ENCODE peak calls at places on chromosomes 1 and 21, in five cellular contexts. O is tibial nerve, A is SK-N-SH, I is esophagus muscularis mucosa, F is transverse colon. Y is an unnamed sample. For H3K4me1, the result is how much of the 10 kb centered on the place peaks cover.

GRCh38 chr21:46368533-46369285 is 44.8 kb downstream of the PCNT start:
- DNase-seq in O (no peak), F (no peak), I (no peak), A (no peak), Y (no peak)

GRCh38 chr1:160046494-160047115 is 14.8 kb upstream of the PIGM start:
- DNase-seq in A (peak), O (peak), F (peak), I (no peak), Y (peak)

GRCh38 chr1:153352523-153352922 is 3.9 kb upstream of the PGLYRP4 start:
- DNase-seq in A (peak), O (no peak), I (peak), F (peak), Y (peak)

GRCh38 chr1:182286761-182287160 is 104.8 kb downstream of the GLUL start:
- DNase-seq in O (no peak), A (no peak), I (no peak), F (no peak), Y (no peak)

GRCh38 chr1:167093863-167094516 is at the start of gene STYXL2:
- DNase-seq in I (no peak), O (no peak), A (no peak), F (no peak), Y (no peak)

GRCh38 chr21:42452401-42453018 is 43.5 kb downstream of the RSPH1 start:
- DNase-seq in A (no peak), O (no peak), F (no peak), I (no peak), Y (no peak)

GRCh38 chr21:27108228-27108627 is 141.3 kb upstream of the ADAMTS5 start:
- DNase-seq in O (no peak), A (peak), F (no peak), I (no peak), Y (no peak)

GRCh38 chr1:224565186-224565585 is 50.9 kb upstream of the CNIH3 start:
- DNase-seq in F (no peak), I (peak), A (no peak), O (no peak), Y (no peak)

GRCh38 chr1:104780470-104781078 is 1030.9 kb downstream of the AMY1C start:
- DNase-seq in A (peak), I (no peak), O (no peak), F (no peak), Y (no peak)

DNA sequence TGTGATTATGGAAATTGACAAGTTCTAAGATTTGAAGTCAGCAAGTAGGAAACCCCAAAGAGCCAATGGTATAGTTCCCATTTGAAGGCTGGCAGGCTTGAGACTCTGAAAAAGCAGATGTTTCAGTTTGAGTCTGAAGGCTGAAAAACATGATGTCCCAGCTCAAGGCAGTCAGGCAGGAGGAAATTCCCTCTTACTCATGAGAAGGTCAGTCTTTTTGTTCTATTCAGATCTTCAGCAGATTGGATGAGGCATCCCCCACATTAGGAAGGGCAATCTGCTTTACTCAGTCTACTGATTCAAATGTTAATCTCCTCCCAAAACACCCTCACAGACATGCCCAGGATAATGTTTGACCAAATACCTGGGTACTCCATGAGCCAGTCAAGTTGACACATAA is 372.5 kb upstream of the ST6GALNAC5 start:
- DNase-seq in I (no peak), A (no peak), F (no peak), O (no peak), Y (no peak)
- H3K27ac ChIP-seq in I (no peak), A (no peak), F (no peak), O (no peak), Y (no peak)

DNA sequence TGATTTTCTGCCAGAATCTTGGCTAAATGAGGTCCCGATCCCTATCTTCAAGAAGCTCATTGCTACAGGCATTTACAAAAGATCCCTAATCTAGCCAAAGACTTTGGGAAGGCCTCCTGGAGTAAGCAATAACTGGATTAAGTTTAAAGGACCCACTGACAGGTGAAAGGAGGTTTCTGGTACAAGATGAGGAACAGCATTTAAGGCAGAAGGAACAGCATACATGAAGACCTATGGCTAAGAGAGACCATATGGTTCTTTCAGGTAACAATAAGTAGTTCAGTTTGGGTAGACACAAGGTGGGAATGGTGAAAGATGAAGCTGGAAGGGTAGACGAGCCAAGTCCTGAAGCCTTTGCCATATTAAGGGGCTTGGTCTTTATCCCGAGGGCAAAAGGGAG is 27.8 kb downstream of the SHISAL2A start:
- DNase-seq in A (no peak), O (no peak), F (no peak), I (no peak), Y (no peak)
- H3K4me1 ChIP-seq in A (under half), O (under half), F (under half), I (under half), Y (under half)

GRCh38 chr1:13703128-13703513 is 3.1 kb downstream of the PRDM2 start:
- DNase-seq in O (no peak), F (no peak), I (no peak), A (no peak), Y (no peak)

GRCh38 chr1:13700521-13701273 is 709 bp downstream of the PRDM2 start:
- DNase-seq in F (peak), I (no peak), O (no peak), A (no peak), Y (peak)

GRCh38 chr1:13701274-13701650 is 1.3 kb downstream of the PRDM2 start:
- DNase-seq in F (no peak), A (no peak), I (no peak), O (no peak), Y (no peak)

GRCh38 chr1:13703558-13704485 is 3.8 kb downstream of the PRDM2 start:
- DNase-seq in A (no peak), F (no peak), O (no peak), I (no peak), Y (no peak)

GRCh38 chr1:13702425-13703127 is 2.6 kb downstream of the PRDM2 start:
- DNase-seq in I (no peak), O (no peak), A (no peak), F (peak), Y (no peak)
- TF ChIP-seq EP300 in I (no peak), O (no peak), A (no peak), F (no peak), Y (no peak)

GRCh38 chr1:92995420-92996130 is 34.3 kb upstream of the DIPK1A start:
- DNase-seq in I (peak), A (no peak), F (peak), O (no peak), Y (no peak)
- H3K27ac ChIP-seq in I (no peak), A (no peak), F (peak), O (no peak), Y (no peak)

GRCh38 chr1:39173119-39173994 is 31.1 kb upstream of the MACF1 start:
- DNase-seq in O (no peak), A (no peak), I (no peak), F (no peak), Y (no peak)
- H3K4me1 ChIP-seq in O (under half), A (under half), I (half or more), F (half or more), Y (under half)

DNA sequence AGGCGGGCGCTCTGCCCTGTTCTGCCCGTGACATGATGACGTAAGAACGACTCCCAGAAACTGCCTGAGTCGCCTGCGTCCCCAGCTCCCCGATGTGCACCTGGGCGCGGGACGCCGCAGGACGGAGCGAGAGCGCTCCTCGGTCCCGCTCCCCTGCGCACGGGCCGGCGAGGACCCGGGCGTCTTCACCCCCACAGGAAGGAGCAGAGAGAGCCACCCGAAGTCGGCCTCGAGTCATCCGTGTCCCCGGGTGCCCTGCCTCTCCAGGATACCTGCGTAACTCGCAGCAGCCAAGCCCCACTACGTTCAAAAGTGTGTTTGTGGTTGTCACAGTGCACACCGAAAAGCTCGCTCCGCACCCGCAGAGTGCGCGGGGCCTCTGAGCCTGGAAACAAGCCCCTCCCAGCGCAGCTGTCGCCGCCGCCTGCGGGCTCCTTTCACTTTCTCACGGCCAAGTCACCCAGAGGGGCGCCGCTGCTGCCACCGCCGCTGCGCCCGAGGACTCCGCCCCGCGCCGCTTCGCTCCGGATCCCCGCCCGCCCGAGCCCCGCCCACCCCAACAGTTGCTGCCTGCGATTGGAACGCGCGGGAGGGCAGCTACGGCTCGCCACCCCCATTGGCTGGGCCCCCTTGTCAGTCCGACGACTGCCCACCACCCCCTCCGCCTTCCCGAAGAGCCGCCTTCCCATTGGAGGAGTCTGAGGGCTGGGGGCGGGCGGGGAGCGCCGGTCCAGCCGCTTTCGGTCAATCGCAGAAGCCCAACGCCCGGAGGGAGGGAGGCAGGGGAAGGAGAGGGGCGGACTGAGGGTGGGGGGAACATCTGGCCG is 3.1 kb upstream of the ZBTB18 start:
- DNase-seq in A (peak), O (peak), F (peak), I (peak), Y (peak)
- TF ChIP-seq EP300 in A (no peak), O (no peak), F (no peak), I (peak), Y (no peak)

DNA sequence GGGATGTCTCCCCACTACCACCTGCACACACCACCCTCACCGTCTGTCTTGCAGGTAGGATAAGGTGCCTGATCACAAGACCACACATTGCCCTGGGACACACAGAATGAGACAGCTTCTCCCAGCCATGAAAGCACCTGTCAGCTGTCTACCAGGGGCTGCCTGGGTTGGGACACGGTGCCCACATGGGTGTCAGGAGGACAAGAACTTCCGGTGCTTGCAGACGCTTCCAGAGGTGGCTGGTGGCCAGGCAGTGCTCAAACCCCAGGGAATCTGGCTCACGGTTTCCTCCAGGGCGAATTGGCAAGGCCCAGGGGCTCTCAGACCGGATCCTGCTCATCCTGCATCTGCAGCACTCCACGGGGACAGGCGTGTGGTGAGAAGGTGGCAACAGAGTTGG is 182.6 kb upstream of the ARHGEF16 start:
- DNase-seq in O (no peak), F (no peak), A (no peak), I (no peak), Y (no peak)
- H3K27ac ChIP-seq in O (no peak), F (no peak), A (no peak), I (no peak), Y (no peak)

GRCh38 chr1:164759945-164760584 is 201.1 kb downstream of the PBX1 start:
- DNase-seq in F (no peak), I (no peak), A (no peak), O (no peak), Y (no peak)

GRCh38 chr1:164760585-164760968 is 201.6 kb downstream of the PBX1 start:
- DNase-seq in O (no peak), A (no peak), F (no peak), I (no peak), Y (no peak)

GRCh38 chr1:164756741-164757140 is 197.8 kb downstream of the PBX1 start:
- DNase-seq in I (no peak), O (no peak), F (no peak), A (no peak), Y (no peak)

GRCh38 chr1:164757627-164758026 is 198.6 kb downstream of the PBX1 start:
- DNase-seq in O (no peak), A (no peak), F (no peak), I (no peak), Y (no peak)

GRCh38 chr1:164759144-164759920 is 200.3 kb downstream of the PBX1 start:
- DNase-seq in F (no peak), A (no peak), O (no peak), I (no peak), Y (no peak)
- H3K4me1 ChIP-seq in F (under half), A (under half), O (under half), I (half or more), Y (under half)

GRCh38 chr1:21935891-21936365 is 1.2 kb downstream of the HSPG2 start:
- DNase-seq in I (no peak), O (no peak), F (peak), A (no peak), Y (no peak)
- TF ChIP-seq EP300 in I (no peak), O (no peak), F (no peak), A (no peak), Y (no peak)